ENCODE peak calls at places on chromosomes 12 and 14, in seven cellular contexts. I is neuronal stem cell, P is H9, R is mesendoderm, B is H1, F is mesenchymal stem cell, T is IMR-90. V is an unnamed sample.

GRCh38 chr12:13348464-13348863 is 151.9 kb downstream of the EMP1 start:
- DNase-seq in I (no peak), P (no peak), R (peak; percentile 41), B (no peak), F (no peak), T (no peak), V (no peak)

GRCh38 chr12:105547786-105548185 is 217.3 kb downstream of the C12orf75 start:
- DNase-seq in I (no peak), P (no peak), R (no peak), B (no peak), F (no peak), T (no peak), V (no peak)

GRCh38 chr12:55060470-55060869 is 40.7 kb downstream of the NEUROD4 start:
- DNase-seq in I (no peak), P (peak; percentile 38), R (peak; percentile 44), B (no peak), F (no peak), T (no peak), V (peak; percentile 4)

GRCh38 chr12:94561943-94562411 is 88.4 kb downstream of the TMCC3 start:
- DNase-seq in I (no peak), P (no peak), R (no peak), B (no peak), F (no peak), T (no peak), V (peak; percentile 26)

GRCh38 chr12:131681257-131681620 is 29.7 kb upstream of the SFSWAP start:
- DNase-seq in I (no peak), P (no peak), R (no peak), B (no peak), F (no peak), T (no peak), V (no peak)

GRCh38 chr12:93785262-93786010 is 108.3 kb downstream of the CRADD start:
- DNase-seq in I (peak; percentile 27), P (peak; percentile 75), R (peak; percentile 96), B (peak; percentile 29), F (peak; percentile 90), T (peak; percentile 97), V (peak; percentile 85)

GRCh38 chr14:53896773-53897172 is 59.9 kb downstream of the BMP4 start:
- DNase-seq in I (no peak), P (no peak), R (no peak), B (no peak), F (peak; percentile 38), T (peak; percentile 78), V (no peak)

GRCh38 chr12:40970320-40970907 is 217.7 kb upstream of the PDZRN4 start:
- DNase-seq in I (no peak), P (no peak), R (peak; percentile 31), B (no peak), F (no peak), T (no peak), V (peak; percentile 40)

GRCh38 chr14:20376071-20376588 is 32.7 kb downstream of the PARP2 start:
- DNase-seq in I (no peak), P (no peak), R (no peak), B (no peak), F (no peak), T (no peak), V (no peak)

GRCh38 chr12:48058771-48059170 is 47.1 kb downstream of the SENP1 start:
- DNase-seq in I (no peak), P (no peak), R (no peak), B (no peak), F (no peak), T (no peak), V (no peak)

GRCh38 chr12:80589091-80589490 is 118.3 kb upstream of the MYF6 start:
- DNase-seq in I (no peak), P (no peak), R (no peak), B (no peak), F (no peak), T (no peak), V (peak; percentile 85)

GRCh38 chr14:90788031-90788430 is 28.2 kb downstream of the TTC7B start:
- DNase-seq in I (no peak), P (no peak), R (no peak), B (no peak), F (no peak), T (no peak), V (no peak)

GRCh38 chr14:33509927-33510535 is 440.8 kb downstream of the EGLN3 start:
- DNase-seq in I (no peak), P (no peak), R (no peak), B (no peak), F (peak; percentile 86), T (no peak), V (no peak)

GRCh38 chr14:92981726-92982125 is 58.8 kb downstream of the CHGA start:
- DNase-seq in I (no peak), P (no peak), R (no peak), B (no peak), F (no peak), T (no peak), V (no peak)

GRCh38 chr12:116524964-116525379 is 34.2 kb upstream of the MAP1LC3B2 start:
- DNase-seq in I (no peak), P (peak; percentile 84), R (peak; percentile 97), B (no peak), F (no peak), T (peak; percentile 47), V (no peak)

GRCh38 chr14:73888971-73889370 is 2.3 kb downstream of the ZNF410 start:
- DNase-seq in I (no peak), P (no peak), R (no peak), B (no peak), F (peak; percentile 32), T (peak; percentile 28), V (peak; percentile 64)

GRCh38 chr12:71469235-71469873 is 29.8 kb downstream of the LGR5 start:
- DNase-seq in I (peak; percentile 50), P (peak; percentile 54), R (peak; percentile 70), B (no peak), F (peak; percentile 75), T (peak; percentile 69), V (peak; percentile 87)

GRCh38 chr12:23670684-23671083 is 278.8 kb downstream of the SOX5 start:
- DNase-seq in I (no peak), P (no peak), R (no peak), B (no peak), F (no peak), T (no peak), V (no peak)

GRCh38 chr14:83133986-83134664 is 1600.5 kb upstream of the SEL1L start:
- DNase-seq in I (peak; percentile 33), P (no peak), R (peak; percentile 67), B (no peak), F (no peak), T (no peak), V (no peak)

GRCh38 chr14:64722842-64723447 is 18.7 kb downstream of the PLEKHG3 start:
- DNase-seq in I (no peak), P (no peak), R (no peak), B (no peak), F (no peak), T (no peak), V (no peak)

DNA sequence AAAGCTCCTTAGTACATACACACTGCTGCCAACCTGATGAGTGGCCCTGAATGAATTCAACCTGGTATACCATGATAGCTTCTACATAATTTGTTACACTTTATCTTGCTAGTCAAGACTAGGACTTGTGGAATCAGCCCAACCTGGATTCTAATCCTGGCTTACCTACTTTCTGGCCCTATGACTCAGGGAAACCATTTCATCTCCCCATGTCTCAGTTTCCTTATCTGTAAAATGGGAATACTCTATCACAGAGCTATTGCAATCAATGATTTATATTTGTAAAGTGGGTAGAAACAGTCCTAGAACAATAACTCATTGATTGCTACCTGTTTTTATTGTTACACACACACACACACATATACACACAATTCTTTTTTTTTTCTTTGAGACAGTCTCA is 6.5 kb upstream of the DUSP6 start:
- DNase-seq in I (no peak), P (no peak), R (no peak), B (no peak), F (no peak), T (no peak), V (no peak)
- H3K4ac ChIP-seq in I (no peak overlapping the region), P (no peak overlapping the region), R (no peak overlapping the region), B (no peak overlapping the region), F (no peak overlapping the region), T (no peak overlapping the region), V (no peak overlapping the region)

GRCh38 chr12:1737643-1738286 is 46.9 kb downstream of the ADIPOR2 start:
- DNase-seq in I (no peak), P (no peak), R (no peak), B (no peak), F (no peak), T (no peak), V (no peak)

GRCh38 chr12:1731019-1731687 is 40.3 kb downstream of the ADIPOR2 start:
- DNase-seq in I (no peak), P (no peak), R (no peak), B (no peak), F (no peak), T (no peak), V (no peak)

GRCh38 chr12:1738480-1738879 is 47.6 kb downstream of the ADIPOR2 start:
- DNase-seq in I (no peak), P (no peak), R (no peak), B (no peak), F (no peak), T (no peak), V (no peak)

GRCh38 chr12:1728824-1729223 is 38.0 kb downstream of the ADIPOR2 start:
- DNase-seq in I (no peak), P (no peak), R (no peak), B (no peak), F (no peak), T (no peak), V (no peak)

GRCh38 chr12:1732914-1733313 is 42.0 kb downstream of the ADIPOR2 start:
- DNase-seq in I (no peak), P (no peak), R (no peak), B (no peak), F (no peak), T (no peak), V (no peak)
- H3K4ac ChIP-seq in I (no peak overlapping the region), P (no peak overlapping the region), R (no peak overlapping the region), B (no peak overlapping the region), F (no peak overlapping the region), T (no peak overlapping the region), V (no peak overlapping the region)

DNA sequence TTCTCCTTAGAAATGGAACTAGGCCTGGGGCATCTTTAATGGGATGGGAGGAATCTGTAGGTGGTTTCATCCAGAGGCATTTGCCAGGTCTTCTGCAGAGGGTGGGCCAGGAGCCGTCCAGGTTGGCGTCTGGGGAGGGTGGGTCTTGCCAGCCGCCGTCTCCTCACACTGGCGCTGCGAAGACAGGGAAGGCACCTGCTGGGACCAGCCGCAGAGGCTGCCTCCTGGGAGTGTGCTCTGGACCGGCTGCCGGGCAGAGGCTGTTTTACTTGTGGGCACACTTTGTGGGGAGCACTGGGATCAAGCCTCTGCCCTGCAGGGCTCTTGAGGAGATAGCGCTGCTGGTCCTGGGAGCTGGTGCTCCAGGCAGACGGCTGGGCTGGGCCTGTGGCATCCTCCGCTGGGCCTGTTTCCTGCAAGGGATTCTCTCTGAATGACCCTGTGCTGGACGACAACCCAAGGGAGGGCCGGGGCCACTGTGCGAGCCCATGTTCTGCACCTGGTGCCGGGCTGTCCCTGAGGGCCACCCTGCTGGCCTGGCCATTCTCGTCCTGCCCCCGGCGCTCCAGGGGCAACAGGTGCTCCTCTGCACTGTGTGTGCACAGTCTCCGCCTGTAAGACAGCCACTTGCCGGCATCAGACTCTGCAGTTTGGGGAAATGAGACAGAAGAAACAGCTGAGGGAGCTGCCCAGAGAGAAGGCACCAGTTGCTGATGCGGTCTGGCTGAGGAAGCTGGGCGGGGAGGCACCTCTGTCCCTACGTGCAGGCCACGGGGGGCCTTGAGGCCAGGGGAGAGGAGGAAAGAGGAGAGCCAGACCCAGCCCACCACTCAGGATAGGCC is 10.0 kb upstream of the TEX22 start:
- DNase-seq in I (no peak), P (no peak), R (no peak), B (no peak), F (no peak), T (no peak), V (no peak)
- H3K4ac ChIP-seq in I (no peak overlapping the region), P (no peak overlapping the region), R (no peak overlapping the region), B (no peak overlapping the region), F (no peak overlapping the region), T (no peak overlapping the region), V (no peak overlapping the region)

GRCh38 chr12:56787498-56787897 is 24.4 kb downstream of the HSD17B6 start:
- DNase-seq in I (no peak), P (no peak), R (no peak), B (no peak), F (no peak), T (no peak), V (no peak)
- H3K4ac ChIP-seq in I (no peak overlapping the region), P (no peak overlapping the region), R (no peak overlapping the region), B (no peak overlapping the region), F (no peak overlapping the region), T (no peak overlapping the region), V (no peak overlapping the region)

V was measured in trophoblast cell.